ENCODE peak calls at places on chromosome 22, in six cellular contexts. One of them, this sample, is unnamed.

GRCh38 chr22:28132466-28132865 is 213.4 kb upstream of the PITPNB start:
- DNase-seq in HFF-Myc: no peak
- DNase-seq in MM.1S: no peak
- DNase-seq in upper lobe of left lung: no peak
- DNase-seq in lower lobe of right lung: no peak
- DNase-seq in ovary: no peak
- DNase-seq in this sample: no peak

GRCh38 chr22:37109242-37109917 is at the start of gene TMPRSS6:
- DNase-seq in upper lobe of left lung: no peak
- DNase-seq in HFF-Myc: no peak
- DNase-seq in lower lobe of right lung: no peak
- DNase-seq in MM.1S: no peak
- DNase-seq in ovary: no peak
- DNase-seq in this sample: no peak

GRCh38 chr22:50261615-50262459 is at the start of gene MAPK12:
- DNase-seq in ovary: peak; percentile 78
- DNase-seq in upper lobe of left lung: no peak
- DNase-seq in MM.1S: peak; percentile 63
- DNase-seq in HFF-Myc: no peak
- DNase-seq in lower lobe of right lung: no peak
- DNase-seq in this sample: no peak

GRCh38 chr22:38141574-38141973 is 31.1 kb upstream of the BAIAP2L2 start:
- DNase-seq in MM.1S: no peak
- DNase-seq in lower lobe of right lung: no peak
- DNase-seq in HFF-Myc: no peak
- DNase-seq in upper lobe of left lung: no peak
- DNase-seq in ovary: no peak
- DNase-seq in this sample: no peak

GRCh38 chr22:43376765-43377485 is 33.8 kb upstream of the SCUBE1 start:
- DNase-seq in ovary: no peak
- DNase-seq in lower lobe of right lung: no peak
- DNase-seq in MM.1S: no peak
- DNase-seq in upper lobe of left lung: no peak
- DNase-seq in HFF-Myc: no peak
- DNase-seq in this sample: no peak

GRCh38 chr22:43152355-43153071 is 1.2 kb downstream of the TSPO start:
- DNase-seq in upper lobe of left lung: peak; percentile 93
- DNase-seq in lower lobe of right lung: peak; percentile 91
- DNase-seq in MM.1S: peak; percentile 40
- DNase-seq in HFF-Myc: no peak
- DNase-seq in ovary: peak; percentile 60
- DNase-seq in this sample: no peak

GRCh38 chr22:21457023-21457787 is 10.0 kb upstream of the TMEM191C start:
- DNase-seq in lower lobe of right lung: peak; percentile 47
- DNase-seq in HFF-Myc: no peak
- DNase-seq in upper lobe of left lung: peak; percentile 50
- DNase-seq in MM.1S: no peak
- DNase-seq in ovary: peak; percentile 8
- DNase-seq in this sample: peak; percentile 0

GRCh38 chr22:49326558-49326957 is 501.1 kb downstream of the BRD1 start:
- DNase-seq in lower lobe of right lung: peak; percentile 9
- DNase-seq in MM.1S: no peak
- DNase-seq in ovary: no peak
- DNase-seq in HFF-Myc: no peak
- DNase-seq in upper lobe of left lung: no peak
- DNase-seq in this sample: no peak

GRCh38 chr22:27135582-27135981 is 478.2 kb downstream of the MIAT start:
- DNase-seq in ovary: no peak
- DNase-seq in lower lobe of right lung: no peak
- DNase-seq in HFF-Myc: no peak
- DNase-seq in upper lobe of left lung: no peak
- DNase-seq in MM.1S: no peak
- DNase-seq in this sample: no peak

GRCh38 chr22:35352214-35353111 is 28.4 kb upstream of the HMOX1 start:
- DNase-seq in lower lobe of right lung: peak; percentile 92
- DNase-seq in upper lobe of left lung: peak; percentile 86
- DNase-seq in HFF-Myc: no peak
- DNase-seq in ovary: no peak
- DNase-seq in MM.1S: peak; percentile 80
- DNase-seq in this sample: peak; percentile 21

GRCh38 chr22:44678245-44678979 is 23.6 kb upstream of the PRR5 start:
- DNase-seq in upper lobe of left lung: no peak
- DNase-seq in HFF-Myc: no peak
- DNase-seq in MM.1S: no peak
- DNase-seq in ovary: no peak
- DNase-seq in lower lobe of right lung: no peak
- DNase-seq in this sample: no peak

GRCh38 chr22:39349967-39350802 is at the start of gene SYNGR1:
- DNase-seq in lower lobe of right lung: peak; percentile 51
- DNase-seq in HFF-Myc: no peak
- DNase-seq in upper lobe of left lung: no peak
- DNase-seq in MM.1S: no peak
- DNase-seq in ovary: peak; percentile 63
- DNase-seq in this sample: peak; percentile 34

GRCh38 chr22:47291565-47292495 is 529.4 kb downstream of the TBC1D22A start:
- DNase-seq in lower lobe of right lung: no peak
- DNase-seq in upper lobe of left lung: peak; percentile 12
- DNase-seq in HFF-Myc: no peak
- DNase-seq in ovary: no peak
- DNase-seq in MM.1S: no peak
- DNase-seq in this sample: no peak

GRCh38 chr22:40352763-40353162 is 6.5 kb downstream of the ADSL start:
- DNase-seq in upper lobe of left lung: no peak
- DNase-seq in ovary: no peak
- DNase-seq in HFF-Myc: no peak
- DNase-seq in MM.1S: no peak
- DNase-seq in lower lobe of right lung: no peak
- DNase-seq in this sample: no peak

GRCh38 chr22:21579474-21579851 is 11.9 kb downstream of the UBE2L3 start:
- DNase-seq in MM.1S: no peak
- DNase-seq in upper lobe of left lung: no peak
- DNase-seq in lower lobe of right lung: no peak
- DNase-seq in HFF-Myc: no peak
- DNase-seq in ovary: no peak
- DNase-seq in this sample: no peak

GRCh38 chr22:46781291-46781690 is 18.8 kb downstream of the TBC1D22A start:
- DNase-seq in MM.1S: no peak
- DNase-seq in lower lobe of right lung: no peak
- DNase-seq in ovary: no peak
- DNase-seq in HFF-Myc: no peak
- DNase-seq in upper lobe of left lung: no peak
- DNase-seq in this sample: no peak

GRCh38 chr22:45268958-45269844 is 15.5 kb upstream of the UPK3A start:
- DNase-seq in ovary: peak; percentile 92
- DNase-seq in upper lobe of left lung: peak; percentile 81
- DNase-seq in HFF-Myc: no peak
- DNase-seq in MM.1S: peak; percentile 79
- DNase-seq in lower lobe of right lung: peak; percentile 90
- DNase-seq in this sample: peak; percentile 95

GRCh38 chr22:21450320-21450831 is 16.8 kb upstream of the TMEM191C start:
- DNase-seq in MM.1S: no peak
- DNase-seq in ovary: peak; percentile 14
- DNase-seq in HFF-Myc: no peak
- DNase-seq in lower lobe of right lung: peak; percentile 44
- DNase-seq in upper lobe of left lung: no peak
- DNase-seq in this sample: peak; percentile 3

GRCh38 chr22:22934543-22935055 is 47.0 kb downstream of the IGLL5 start:
- DNase-seq in ovary: no peak
- DNase-seq in upper lobe of left lung: no peak
- DNase-seq in lower lobe of right lung: no peak
- DNase-seq in HFF-Myc: no peak
- DNase-seq in MM.1S: no peak
- DNase-seq in this sample: no peak

GRCh38 chr22:37561209-37562048 is 1.1 kb downstream of the CDC42EP1 start:
- DNase-seq in upper lobe of left lung: peak; percentile 93
- DNase-seq in ovary: peak; percentile 98
- DNase-seq in HFF-Myc: peak; percentile 79
- DNase-seq in MM.1S: peak; percentile 46
- DNase-seq in lower lobe of right lung: peak; percentile 92
- DNase-seq in this sample: peak; percentile 97

GRCh38 chr22:24134090-24134846 is 47.0 kb upstream of the SUSD2 start:
- DNase-seq in ovary: peak; percentile 54
- DNase-seq in HFF-Myc: no peak
- DNase-seq in lower lobe of right lung: peak; percentile 90
- DNase-seq in MM.1S: no peak
- DNase-seq in upper lobe of left lung: peak; percentile 58
- DNase-seq in this sample: peak; percentile 65

GRCh38 chr22:36641902-36642640 is 61.5 kb downstream of the CACNG2 start:
- DNase-seq in lower lobe of right lung: no peak
- DNase-seq in HFF-Myc: no peak
- DNase-seq in MM.1S: no peak
- DNase-seq in upper lobe of left lung: no peak
- DNase-seq in ovary: no peak
- DNase-seq in this sample: no peak

GRCh38 chr22:46370584-46371373 is 35.3 kb downstream of the TRMU start:
- DNase-seq in HFF-Myc: no peak
- DNase-seq in lower lobe of right lung: no peak
- DNase-seq in upper lobe of left lung: no peak
- DNase-seq in MM.1S: peak; percentile 19
- DNase-seq in ovary: no peak
- DNase-seq in this sample: no peak

GRCh38 chr22:29639096-29639495 is 35.7 kb downstream of the NF2 start:
- DNase-seq in HFF-Myc: no peak
- DNase-seq in upper lobe of left lung: no peak
- DNase-seq in lower lobe of right lung: no peak
- DNase-seq in MM.1S: no peak
- DNase-seq in ovary: no peak
- DNase-seq in this sample: no peak
- TF ChIP-seq CTCF in HFF-Myc: no peak
- TF ChIP-seq CTCF in upper lobe of left lung: no peak
- TF ChIP-seq CTCF in lower lobe of right lung: no peak
- TF ChIP-seq CTCF in MM.1S: no peak
- TF ChIP-seq CTCF in ovary: no peak
- TF ChIP-seq CTCF in this sample: no peak

DNA sequence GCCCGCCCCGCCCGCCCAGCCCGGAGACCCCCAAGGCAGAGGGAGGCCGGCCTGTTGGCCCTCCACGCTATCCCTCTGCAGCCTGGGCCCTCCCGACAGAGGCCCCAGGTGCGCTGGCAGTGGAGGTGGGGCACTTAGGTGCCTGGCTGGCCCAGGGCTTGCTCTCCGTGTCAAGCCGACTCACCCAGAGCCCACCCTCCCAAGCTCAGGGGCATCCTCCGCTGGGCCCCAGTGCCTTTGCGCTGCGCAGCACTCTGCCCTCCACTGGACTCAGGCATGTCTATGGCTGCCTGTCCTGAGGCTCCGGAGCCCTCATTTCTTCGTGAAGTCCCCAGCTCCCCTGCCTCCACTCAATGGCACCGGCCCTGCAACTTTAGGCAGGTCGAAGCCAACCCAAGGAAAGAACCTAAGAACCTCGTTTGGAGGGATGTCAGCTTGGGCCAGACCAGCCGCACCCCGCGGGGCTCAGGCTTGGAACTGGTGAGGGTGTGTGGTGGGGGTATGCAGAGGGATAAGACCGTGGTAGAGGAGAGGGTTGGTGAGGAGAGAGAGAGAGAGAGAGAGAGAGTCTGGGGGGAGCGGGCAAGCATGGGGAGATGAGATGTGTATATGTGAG is 6.1 kb downstream of the SMIM45 start:
- DNase-seq in upper lobe of left lung: no peak
- DNase-seq in lower lobe of right lung: no peak
- DNase-seq in ovary: no peak
- DNase-seq in HFF-Myc: no peak
- DNase-seq in MM.1S: no peak
- DNase-seq in this sample: no peak
- TF ChIP-seq CTCF in upper lobe of left lung: no peak
- TF ChIP-seq CTCF in lower lobe of right lung: peak; percentile 22
- TF ChIP-seq CTCF in ovary: no peak
- TF ChIP-seq CTCF in HFF-Myc: no peak
- TF ChIP-seq CTCF in MM.1S: no peak
- TF ChIP-seq CTCF in this sample: peak; percentile 45

GRCh38 chr22:19955241-19956128 is 13.9 kb upstream of the TXNRD2 start:
- DNase-seq in lower lobe of right lung: peak; percentile 37
- DNase-seq in HFF-Myc: no peak
- DNase-seq in MM.1S: no peak
- DNase-seq in upper lobe of left lung: no peak
- DNase-seq in ovary: no peak
- DNase-seq in this sample: no peak

GRCh38 chr22:19958083-19959042 is 16.7 kb upstream of the TXNRD2 start:
- DNase-seq in MM.1S: no peak
- DNase-seq in upper lobe of left lung: no peak
- DNase-seq in lower lobe of right lung: peak; percentile 23
- DNase-seq in ovary: no peak
- DNase-seq in HFF-Myc: no peak
- DNase-seq in this sample: no peak

GRCh38 chr22:19959043-19959586 is 17.5 kb upstream of the TXNRD2 start:
- DNase-seq in lower lobe of right lung: peak; percentile 80
- DNase-seq in upper lobe of left lung: peak; percentile 88
- DNase-seq in HFF-Myc: no peak
- DNase-seq in ovary: peak; percentile 89
- DNase-seq in MM.1S: no peak
- DNase-seq in this sample: peak; percentile 83

GRCh38 chr22:19959587-19960490 is 18.2 kb upstream of the TXNRD2 start:
- DNase-seq in ovary: no peak
- DNase-seq in HFF-Myc: no peak
- DNase-seq in MM.1S: no peak
- DNase-seq in upper lobe of left lung: no peak
- DNase-seq in lower lobe of right lung: peak; percentile 42
- DNase-seq in this sample: no peak

DNA sequence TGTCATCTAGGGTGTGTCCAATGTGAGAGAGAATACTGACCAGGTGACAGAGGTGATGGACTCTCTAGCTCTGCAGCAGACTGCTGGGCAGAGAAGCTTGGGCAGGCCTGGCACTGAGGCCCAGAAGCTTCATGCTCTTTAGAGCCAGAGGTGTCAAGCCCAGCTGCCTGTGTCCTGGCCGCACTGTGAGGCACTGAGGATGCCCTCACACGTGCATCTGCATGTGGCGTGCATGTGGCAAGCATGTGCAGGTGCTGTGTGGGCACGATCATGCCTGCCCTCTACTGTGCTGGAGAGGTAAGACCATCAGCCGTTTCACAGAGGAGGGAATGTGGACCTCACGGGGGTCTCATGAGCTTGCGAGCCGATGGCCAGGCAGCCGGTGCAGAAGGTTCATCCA is 15.8 kb upstream of the TXNRD2 start:
- DNase-seq in upper lobe of left lung: no peak
- DNase-seq in MM.1S: no peak
- DNase-seq in lower lobe of right lung: peak; percentile 44
- DNase-seq in ovary: no peak
- DNase-seq in HFF-Myc: no peak
- DNase-seq in this sample: no peak
- TF ChIP-seq CTCF in upper lobe of left lung: no peak
- TF ChIP-seq CTCF in MM.1S: no peak
- TF ChIP-seq CTCF in lower lobe of right lung: no peak
- TF ChIP-seq CTCF in ovary: no peak
- TF ChIP-seq CTCF in HFF-Myc: peak; percentile 12
- TF ChIP-seq CTCF in this sample: no peak

GRCh38 chr22:32733196-32733595 is 68.3 kb upstream of the TIMP3 start:
- DNase-seq in HFF-Myc: no peak
- DNase-seq in upper lobe of left lung: no peak
- DNase-seq in MM.1S: no peak
- DNase-seq in lower lobe of right lung: no peak
- DNase-seq in ovary: no peak
- DNase-seq in this sample: no peak
- TF ChIP-seq CTCF in HFF-Myc: no peak
- TF ChIP-seq CTCF in upper lobe of left lung: no peak
- TF ChIP-seq CTCF in MM.1S: no peak
- TF ChIP-seq CTCF in lower lobe of right lung: no peak
- TF ChIP-seq CTCF in ovary: no peak
- TF ChIP-seq CTCF in this sample: no peak